ENCODE peak calls at places on chromosomes 3 and 15, in four cellular contexts. J is foreskin fibroblast, I is GM06990, T is fibroblast of the aortic adventitia. H is an unnamed sample.

GRCh38 chr15:62119224-62119925 is 45.7 kb downstream of the C2CD4B start:
- DNase-seq in J (peak; percentile 93), I (no peak), T (peak; percentile 95), H (peak; percentile 79)

GRCh38 chr15:65333441-65333820 is 29.0 kb downstream of the RNU5B-1 start:
- DNase-seq in J (no peak), I (no peak), T (no peak), H (no peak)

GRCh38 chr3:120167488-120167887 is 73.2 kb upstream of the GSK3B start:
- DNase-seq in J (no peak), I (no peak), T (no peak), H (no peak)

GRCh38 chr3:39013921-39014509 is 37.7 kb downstream of the SCN11A start:
- DNase-seq in J (no peak), I (no peak), T (no peak), H (no peak)

GRCh38 chr15:89221543-89221942 is at the start of gene RLBP1:
- DNase-seq in J (no peak), I (no peak), T (no peak), H (no peak)

GRCh38 chr3:13371100-13372075 is 48.7 kb downstream of the NUP210 start:
- DNase-seq in J (no peak), I (no peak), T (no peak), H (no peak)

GRCh38 chr15:48440084-48440483 is 108.9 kb downstream of the DUT start:
- DNase-seq in J (peak; percentile 93), I (no peak), T (peak; percentile 90), H (peak; percentile 79)

GRCh38 chr15:60721706-60722105 is 242.8 kb upstream of the ICE2 start:
- DNase-seq in J (peak; percentile 14), I (peak; percentile 5), T (peak; percentile 17), H (peak; percentile 12)

GRCh38 chr3:8712045-8712870 is 21.3 kb upstream of the CAV3 start:
- DNase-seq in J (peak; percentile 58), I (no peak), T (peak; percentile 39), H (peak; percentile 12)

GRCh38 chr3:8709801-8710524 is 23.6 kb upstream of the CAV3 start:
- DNase-seq in J (no peak), I (no peak), T (no peak), H (no peak)

GRCh38 chr3:8709287-8709686 is 24.3 kb upstream of the CAV3 start:
- DNase-seq in J (no peak), I (no peak), T (no peak), H (no peak)

GRCh38 chr3:8712871-8713360 is 20.7 kb upstream of the CAV3 start:
- DNase-seq in J (no peak), I (no peak), T (no peak), H (no peak)

GRCh38 chr3:8713901-8714759 is 19.5 kb upstream of the CAV3 start:
- DNase-seq in J (no peak), I (no peak), T (no peak), H (no peak)
- TF ChIP-seq CTCF in J (peak; percentile 9), I (peak; percentile 63), T (peak; percentile 43), H (no peak)

GRCh38 chr3:179045719-179046402 is 25.7 kb downstream of the ZMAT3 start:
- DNase-seq in J (no peak), I (peak; percentile 35), T (no peak), H (no peak)

GRCh38 chr3:179046497-179047353 is 24.9 kb downstream of the ZMAT3 start:
- DNase-seq in J (no peak), I (peak; percentile 60), T (no peak), H (no peak)
- TF ChIP-seq CTCF in J (no peak), I (peak; percentile 31), T (no peak), H (no peak)

DNA sequence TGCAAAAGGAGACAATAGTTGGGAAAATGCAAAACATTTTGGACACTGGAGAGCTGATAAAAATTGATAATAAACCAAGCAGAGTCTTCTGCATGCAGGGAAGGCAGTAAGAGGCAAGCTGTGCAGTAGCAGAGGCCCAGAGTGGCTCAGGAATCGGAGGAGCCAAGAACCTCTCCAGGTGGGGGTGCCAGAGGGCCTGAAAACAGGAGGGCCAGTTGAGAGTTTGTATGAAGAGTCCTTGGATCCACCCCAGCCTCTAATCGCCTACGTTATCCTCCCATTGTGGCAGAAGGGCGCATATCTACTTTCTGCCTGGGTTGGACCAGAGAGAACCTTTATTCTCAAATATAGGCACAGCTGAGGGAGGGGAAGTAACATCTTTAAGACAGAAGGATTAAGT is 48.9 kb upstream of the RBP1 start:
- DNase-seq in J (no peak), I (no peak), T (no peak), H (no peak)
- TF ChIP-seq CTCF in J (no peak), I (no peak), T (no peak), H (no peak)

GRCh38 chr15:66815322-66815721 is 113.3 kb downstream of the SMAD6 start:
- DNase-seq in J (peak; percentile 92), I (no peak), T (peak; percentile 96), H (peak; percentile 70)
- TF ChIP-seq CTCF in J (no peak), I (no peak), T (no peak), H (no peak)

DNA sequence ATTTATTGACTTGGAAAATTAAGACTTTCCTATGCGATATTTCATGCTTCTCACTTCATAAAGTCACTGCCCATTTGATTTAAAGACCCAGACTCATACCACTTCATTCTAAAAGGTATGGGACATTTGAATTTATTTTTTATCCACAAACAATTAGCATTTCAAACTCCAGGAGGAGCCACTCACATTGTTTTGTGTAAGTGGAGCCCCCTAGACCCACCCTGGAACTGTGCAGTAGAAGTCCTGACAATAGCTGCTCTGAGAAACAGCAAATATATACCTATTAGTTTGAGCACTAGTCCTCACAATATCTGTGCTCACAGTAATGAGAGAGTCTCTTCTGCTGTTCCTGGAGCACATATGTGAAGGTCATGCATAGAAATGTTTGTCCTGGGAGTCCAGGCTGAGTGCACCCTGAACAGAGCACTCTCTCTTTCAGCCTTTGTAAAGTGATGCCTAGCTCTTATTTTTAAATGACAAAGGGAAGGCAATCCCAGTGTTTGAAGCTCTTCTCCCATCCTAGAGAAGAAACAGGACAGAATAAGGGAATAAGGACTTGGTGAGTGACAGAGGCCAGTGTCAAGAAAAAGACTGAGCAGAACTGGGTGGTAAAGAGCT is 127.5 kb upstream of the STRIT1 start:
- DNase-seq in J (no peak), I (no peak), T (no peak), H (no peak)
- TF ChIP-seq CTCF in J (no peak), I (no peak), T (no peak), H (no peak)

GRCh38 chr3:487580-487979 is 291.0 kb downstream of the CHL1 start:
- DNase-seq in J (no peak), I (no peak), T (no peak), H (no peak)

GRCh38 chr3:484302-484701 is 287.7 kb downstream of the CHL1 start:
- DNase-seq in J (no peak), I (no peak), T (no peak), H (no peak)

GRCh38 chr3:480070-480469 is 283.5 kb downstream of the CHL1 start:
- DNase-seq in J (no peak), I (no peak), T (no peak), H (no peak)

GRCh38 chr3:482479-482878 is 285.9 kb downstream of the CHL1 start:
- DNase-seq in J (no peak), I (no peak), T (no peak), H (no peak)

DNA sequence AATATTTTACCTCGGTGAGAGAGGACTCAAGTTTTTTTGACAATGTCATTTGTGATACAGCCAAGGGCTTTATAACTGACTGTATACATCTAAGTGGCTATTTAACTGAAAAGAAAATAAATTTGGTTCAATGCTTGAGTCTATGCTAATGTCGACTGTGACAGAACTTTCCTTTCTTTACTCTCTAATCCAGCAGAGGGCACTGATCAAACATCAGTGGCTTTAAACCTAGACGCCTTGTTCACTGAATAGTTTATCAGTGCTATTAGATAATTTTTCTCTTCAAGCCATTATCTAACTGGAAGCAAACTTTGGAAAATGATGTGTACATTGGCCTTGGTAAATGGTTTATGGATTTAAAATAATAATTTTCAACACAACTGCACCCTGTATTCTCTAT is 285.1 kb downstream of the CHL1 start:
- DNase-seq in J (no peak), I (no peak), T (no peak), H (no peak)
- TF ChIP-seq CTCF in J (no peak), I (peak; percentile 51), T (no peak), H (no peak)

DNA sequence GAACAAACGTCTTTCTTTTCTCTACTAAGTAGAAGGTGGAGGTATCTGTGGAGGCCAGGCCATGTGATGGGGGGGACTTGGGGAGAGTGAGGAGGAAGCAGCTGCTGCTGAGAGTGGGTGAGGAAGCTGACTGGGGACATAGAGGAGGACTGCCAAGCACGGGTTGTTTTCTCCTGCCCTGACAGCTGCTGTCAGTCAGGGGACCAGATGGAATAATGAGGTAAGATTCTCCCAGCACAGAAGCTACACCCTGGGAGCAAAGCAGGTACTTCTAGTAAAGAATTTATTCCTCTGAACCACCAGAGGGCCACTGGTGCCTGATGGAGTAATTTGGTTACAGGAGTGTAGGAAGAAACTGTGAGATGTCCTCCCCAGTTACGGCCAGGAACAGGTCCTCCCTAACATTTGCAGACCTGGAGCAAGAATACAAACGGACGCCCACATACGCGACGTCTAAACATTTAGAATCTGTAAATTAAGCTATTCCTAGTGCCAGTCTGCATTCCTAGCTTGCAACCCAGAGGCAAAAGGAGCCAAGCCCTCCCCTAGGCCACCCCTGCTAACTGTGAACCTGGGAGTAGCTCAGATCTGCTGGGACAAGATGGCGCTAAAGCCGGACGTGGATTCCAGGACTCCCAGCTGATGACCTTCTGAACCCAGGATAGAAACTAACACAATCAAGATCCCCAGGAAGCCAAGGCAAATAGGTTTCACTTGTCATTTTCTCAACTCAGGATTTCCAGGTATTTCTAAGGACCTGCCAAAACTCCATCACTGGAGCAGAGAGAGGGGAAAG is 14.8 kb downstream of the CRYGS start:
- DNase-seq in J (no peak), I (no peak), T (no peak), H (no peak)
- TF ChIP-seq CTCF in J (no peak), I (no peak), T (no peak), H (no peak)

H was measured in AG09319.